ENCODE peak calls at places on chromosomes 5 and 9, in four cellular contexts. One of them, this sample, is unnamed.

GRCh38 chr5:125134216-125135081 is 388.0 kb upstream of the ZNF608 start:
- DNase-seq in foreskin fibroblast: peak; percentile 81
- DNase-seq in GM19239: no peak
- DNase-seq in activated T-helper 1 cell treated with Interleukin-2 at 50 U/mL for 16 hours: no peak
- DNase-seq in this sample: no peak

GRCh38 chr9:120928720-120929389 is 2.3 kb upstream of the TRAF1 start:
- DNase-seq in activated T-helper 1 cell treated with Interleukin-2 at 50 U/mL for 16 hours: peak; percentile 78
- DNase-seq in foreskin fibroblast: peak; percentile 37
- DNase-seq in GM19239: peak; percentile 42
- DNase-seq in this sample: peak; percentile 92

GRCh38 chr9:84404095-84404686 is 63.6 kb upstream of the SLC28A3 start:
- DNase-seq in activated T-helper 1 cell treated with Interleukin-2 at 50 U/mL for 16 hours: no peak
- DNase-seq in foreskin fibroblast: no peak
- DNase-seq in GM19239: peak; percentile 41
- DNase-seq in this sample: no peak

GRCh38 chr5:71573611-71574010 is 13.5 kb upstream of the MCCC2 start:
- DNase-seq in activated T-helper 1 cell treated with Interleukin-2 at 50 U/mL for 16 hours: no peak
- DNase-seq in foreskin fibroblast: no peak
- DNase-seq in GM19239: no peak
- DNase-seq in this sample: no peak

GRCh38 chr9:85212209-85212608 is 529.5 kb downstream of the AGTPBP1 start:
- DNase-seq in activated T-helper 1 cell treated with Interleukin-2 at 50 U/mL for 16 hours: no peak
- DNase-seq in foreskin fibroblast: peak; percentile 22
- DNase-seq in GM19239: no peak
- DNase-seq in this sample: no peak

GRCh38 chr9:127779136-127779981 is 893 bp upstream of the SH2D3C start:
- DNase-seq in foreskin fibroblast: no peak
- DNase-seq in activated T-helper 1 cell treated with Interleukin-2 at 50 U/mL for 16 hours: no peak
- DNase-seq in GM19239: no peak
- DNase-seq in this sample: no peak

GRCh38 chr9:104961238-104961637 is 33.3 kb upstream of the ABCA1 start:
- DNase-seq in activated T-helper 1 cell treated with Interleukin-2 at 50 U/mL for 16 hours: no peak
- DNase-seq in foreskin fibroblast: peak; percentile 67
- DNase-seq in GM19239: peak; percentile 4
- DNase-seq in this sample: no peak

GRCh38 chr5:68898961-68899471 is 194.8 kb upstream of the SLC30A5 start:
- DNase-seq in foreskin fibroblast: peak; percentile 55
- DNase-seq in GM19239: no peak
- DNase-seq in activated T-helper 1 cell treated with Interleukin-2 at 50 U/mL for 16 hours: no peak
- DNase-seq in this sample: no peak

GRCh38 chr5:172453206-172453985 is 929 bp downstream of the SH3PXD2B start:
- DNase-seq in foreskin fibroblast: peak; percentile 59
- DNase-seq in GM19239: no peak
- DNase-seq in activated T-helper 1 cell treated with Interleukin-2 at 50 U/mL for 16 hours: no peak
- DNase-seq in this sample: no peak

GRCh38 chr9:19513671-19514275 is 105.0 kb downstream of the ACER2 start:
- DNase-seq in GM19239: no peak
- DNase-seq in foreskin fibroblast: no peak
- DNase-seq in activated T-helper 1 cell treated with Interleukin-2 at 50 U/mL for 16 hours: no peak
- DNase-seq in this sample: no peak

GRCh38 chr9:91503650-91504007 is 80.0 kb upstream of the NFIL3 start:
- DNase-seq in GM19239: no peak
- DNase-seq in activated T-helper 1 cell treated with Interleukin-2 at 50 U/mL for 16 hours: no peak
- DNase-seq in foreskin fibroblast: no peak
- DNase-seq in this sample: no peak

GRCh38 chr9:16405421-16405820 is 465.0 kb downstream of the BNC2 start:
- DNase-seq in GM19239: no peak
- DNase-seq in activated T-helper 1 cell treated with Interleukin-2 at 50 U/mL for 16 hours: no peak
- DNase-seq in foreskin fibroblast: no peak
- DNase-seq in this sample: no peak

GRCh38 chr5:118592678-118593328 is 395.5 kb downstream of the DTWD2 start:
- DNase-seq in activated T-helper 1 cell treated with Interleukin-2 at 50 U/mL for 16 hours: no peak
- DNase-seq in foreskin fibroblast: no peak
- DNase-seq in GM19239: no peak
- DNase-seq in this sample: no peak

GRCh38 chr5:96565843-96566242 is 96.3 kb upstream of the CAST start:
- DNase-seq in GM19239: no peak
- DNase-seq in foreskin fibroblast: peak; percentile 78
- DNase-seq in activated T-helper 1 cell treated with Interleukin-2 at 50 U/mL for 16 hours: no peak
- DNase-seq in this sample: no peak

GRCh38 chr5:157046041-157046440 is 12.9 kb downstream of the HAVCR1 start:
- DNase-seq in activated T-helper 1 cell treated with Interleukin-2 at 50 U/mL for 16 hours: no peak
- DNase-seq in foreskin fibroblast: no peak
- DNase-seq in GM19239: no peak
- DNase-seq in this sample: peak; percentile 84

GRCh38 chr5:139131062-139131856 is 66.9 kb downstream of the SIL1 start:
- DNase-seq in GM19239: no peak
- DNase-seq in foreskin fibroblast: no peak
- DNase-seq in activated T-helper 1 cell treated with Interleukin-2 at 50 U/mL for 16 hours: no peak
- DNase-seq in this sample: peak; percentile 80

GRCh38 chr5:5629579-5629978 is 207.1 kb downstream of the ICE1 start:
- DNase-seq in foreskin fibroblast: no peak
- DNase-seq in GM19239: no peak
- DNase-seq in activated T-helper 1 cell treated with Interleukin-2 at 50 U/mL for 16 hours: no peak
- DNase-seq in this sample: no peak

GRCh38 chr5:150077996-150078801 is 8.2 kb downstream of the CSF1R start:
- DNase-seq in foreskin fibroblast: no peak
- DNase-seq in activated T-helper 1 cell treated with Interleukin-2 at 50 U/mL for 16 hours: no peak
- DNase-seq in GM19239: no peak
- DNase-seq in this sample: no peak

GRCh38 chr5:40480392-40480791 is 199.3 kb upstream of the PTGER4 start:
- DNase-seq in foreskin fibroblast: no peak
- DNase-seq in GM19239: no peak
- DNase-seq in activated T-helper 1 cell treated with Interleukin-2 at 50 U/mL for 16 hours: no peak
- DNase-seq in this sample: no peak

GRCh38 chr5:179668404-179668803 is 12.4 kb downstream of the CBY3 start:
- DNase-seq in activated T-helper 1 cell treated with Interleukin-2 at 50 U/mL for 16 hours: peak; percentile 6
- DNase-seq in foreskin fibroblast: peak; percentile 38
- DNase-seq in GM19239: no peak
- DNase-seq in this sample: no peak

GRCh38 chr5:112379541-112380325 is 39.3 kb downstream of the EPB41L4A start:
- DNase-seq in foreskin fibroblast: no peak
- DNase-seq in GM19239: no peak
- DNase-seq in activated T-helper 1 cell treated with Interleukin-2 at 50 U/mL for 16 hours: no peak
- DNase-seq in this sample: no peak

GRCh38 chr9:72477862-72478564 is 43.4 kb upstream of the TMC1 start:
- DNase-seq in foreskin fibroblast: peak; percentile 56
- DNase-seq in GM19239: no peak
- DNase-seq in activated T-helper 1 cell treated with Interleukin-2 at 50 U/mL for 16 hours: no peak
- DNase-seq in this sample: no peak

GRCh38 chr9:1373445-1373844 is 323.3 kb downstream of the DMRT2 start:
- DNase-seq in GM19239: no peak
- DNase-seq in foreskin fibroblast: no peak
- DNase-seq in activated T-helper 1 cell treated with Interleukin-2 at 50 U/mL for 16 hours: no peak
- DNase-seq in this sample: no peak

This sample was measured in kidney.